ENCODE peak calls at places on chromosomes 16 and 17, in nine cellular contexts. One of them, this sample, is unnamed.

GRCh38 chr17:81111066-81111465 is 54.2 kb upstream of the PVALEF start:
- DNase-seq in mesenchymal stem cell: no peak
- DNase-seq in adipocyte: no peak
- DNase-seq in BE2C: no peak
- DNase-seq in skeletal muscle cell: no peak
- DNase-seq in CD4-positive, CD25-positive, alpha-beta regulatory T cell: no peak
- DNase-seq in AG04450: no peak
- DNase-seq in uterus: no peak
- DNase-seq in effector memory CD4-positive, alpha-beta T cell: no peak
- DNase-seq in this sample: no peak

GRCh38 chr16:89156740-89157645 is 14.6 kb upstream of the CDH15 start:
- DNase-seq in mesenchymal stem cell: no peak
- DNase-seq in adipocyte: no peak
- DNase-seq in BE2C: no peak
- DNase-seq in skeletal muscle cell: no peak
- DNase-seq in CD4-positive, CD25-positive, alpha-beta regulatory T cell: no peak
- DNase-seq in AG04450: no peak
- DNase-seq in uterus: no peak
- DNase-seq in effector memory CD4-positive, alpha-beta T cell: no peak
- DNase-seq in this sample: no peak

GRCh38 chr16:69328854-69329316 is 1.5 kb downstream of the PDF start:
- DNase-seq in mesenchymal stem cell: no peak
- DNase-seq in adipocyte: no peak
- DNase-seq in BE2C: no peak
- DNase-seq in skeletal muscle cell: peak
- DNase-seq in CD4-positive, CD25-positive, alpha-beta regulatory T cell: no peak
- DNase-seq in AG04450: no peak
- DNase-seq in uterus: no peak
- DNase-seq in effector memory CD4-positive, alpha-beta T cell: no peak
- DNase-seq in this sample: peak

GRCh38 chr16:52929478-52929877 is 123.2 kb downstream of the CHD9NB start:
- DNase-seq in mesenchymal stem cell: no peak
- DNase-seq in adipocyte: no peak
- DNase-seq in BE2C: no peak
- DNase-seq in skeletal muscle cell: no peak
- DNase-seq in CD4-positive, CD25-positive, alpha-beta regulatory T cell: no peak
- DNase-seq in AG04450: no peak
- DNase-seq in uterus: no peak
- DNase-seq in effector memory CD4-positive, alpha-beta T cell: no peak
- DNase-seq in this sample: no peak

GRCh38 chr17:67246648-67247415 is 1.8 kb upstream of the HELZ start:
- DNase-seq in mesenchymal stem cell: peak
- DNase-seq in adipocyte: peak
- DNase-seq in BE2C: no peak
- DNase-seq in skeletal muscle cell: no peak
- DNase-seq in CD4-positive, CD25-positive, alpha-beta regulatory T cell: peak
- DNase-seq in AG04450: no peak
- DNase-seq in uterus: peak
- DNase-seq in effector memory CD4-positive, alpha-beta T cell: peak
- DNase-seq in this sample: no peak

GRCh38 chr17:44763170-44763569 is 4.4 kb downstream of the ADAM11 start:
- DNase-seq in mesenchymal stem cell: no peak
- DNase-seq in adipocyte: no peak
- DNase-seq in BE2C: no peak
- DNase-seq in skeletal muscle cell: no peak
- DNase-seq in CD4-positive, CD25-positive, alpha-beta regulatory T cell: no peak
- DNase-seq in AG04450: no peak
- DNase-seq in uterus: no peak
- DNase-seq in effector memory CD4-positive, alpha-beta T cell: no peak
- DNase-seq in this sample: no peak

GRCh38 chr17:9644910-9645751 is at the start of gene USP43:
- DNase-seq in mesenchymal stem cell: peak
- DNase-seq in adipocyte: peak
- DNase-seq in BE2C: no peak
- DNase-seq in skeletal muscle cell: no peak
- DNase-seq in CD4-positive, CD25-positive, alpha-beta regulatory T cell: peak
- DNase-seq in AG04450: no peak
- DNase-seq in uterus: no peak
- DNase-seq in effector memory CD4-positive, alpha-beta T cell: no peak
- DNase-seq in this sample: no peak

GRCh38 chr17:82244413-82245140 is 15.7 kb downstream of the SLC16A3 start:
- DNase-seq in mesenchymal stem cell: no peak
- DNase-seq in adipocyte: peak
- DNase-seq in BE2C: peak
- DNase-seq in skeletal muscle cell: no peak
- DNase-seq in CD4-positive, CD25-positive, alpha-beta regulatory T cell: no peak
- DNase-seq in AG04450: no peak
- DNase-seq in uterus: peak
- DNase-seq in effector memory CD4-positive, alpha-beta T cell: no peak
- DNase-seq in this sample: no peak

GRCh38 chr17:32483451-32484019 is 3.3 kb upstream of the CDK5R1 start:
- DNase-seq in mesenchymal stem cell: peak
- DNase-seq in adipocyte: peak
- DNase-seq in BE2C: peak
- DNase-seq in skeletal muscle cell: peak
- DNase-seq in CD4-positive, CD25-positive, alpha-beta regulatory T cell: peak
- DNase-seq in AG04450: no peak
- DNase-seq in uterus: peak
- DNase-seq in effector memory CD4-positive, alpha-beta T cell: no peak
- DNase-seq in this sample: peak

GRCh38 chr16:89256651-89257254 is 39.2 kb downstream of the ZNF778 start:
- DNase-seq in mesenchymal stem cell: peak
- DNase-seq in adipocyte: peak
- DNase-seq in BE2C: peak
- DNase-seq in skeletal muscle cell: no peak
- DNase-seq in CD4-positive, CD25-positive, alpha-beta regulatory T cell: peak
- DNase-seq in AG04450: no peak
- DNase-seq in uterus: no peak
- DNase-seq in effector memory CD4-positive, alpha-beta T cell: peak
- DNase-seq in this sample: no peak

DNA sequence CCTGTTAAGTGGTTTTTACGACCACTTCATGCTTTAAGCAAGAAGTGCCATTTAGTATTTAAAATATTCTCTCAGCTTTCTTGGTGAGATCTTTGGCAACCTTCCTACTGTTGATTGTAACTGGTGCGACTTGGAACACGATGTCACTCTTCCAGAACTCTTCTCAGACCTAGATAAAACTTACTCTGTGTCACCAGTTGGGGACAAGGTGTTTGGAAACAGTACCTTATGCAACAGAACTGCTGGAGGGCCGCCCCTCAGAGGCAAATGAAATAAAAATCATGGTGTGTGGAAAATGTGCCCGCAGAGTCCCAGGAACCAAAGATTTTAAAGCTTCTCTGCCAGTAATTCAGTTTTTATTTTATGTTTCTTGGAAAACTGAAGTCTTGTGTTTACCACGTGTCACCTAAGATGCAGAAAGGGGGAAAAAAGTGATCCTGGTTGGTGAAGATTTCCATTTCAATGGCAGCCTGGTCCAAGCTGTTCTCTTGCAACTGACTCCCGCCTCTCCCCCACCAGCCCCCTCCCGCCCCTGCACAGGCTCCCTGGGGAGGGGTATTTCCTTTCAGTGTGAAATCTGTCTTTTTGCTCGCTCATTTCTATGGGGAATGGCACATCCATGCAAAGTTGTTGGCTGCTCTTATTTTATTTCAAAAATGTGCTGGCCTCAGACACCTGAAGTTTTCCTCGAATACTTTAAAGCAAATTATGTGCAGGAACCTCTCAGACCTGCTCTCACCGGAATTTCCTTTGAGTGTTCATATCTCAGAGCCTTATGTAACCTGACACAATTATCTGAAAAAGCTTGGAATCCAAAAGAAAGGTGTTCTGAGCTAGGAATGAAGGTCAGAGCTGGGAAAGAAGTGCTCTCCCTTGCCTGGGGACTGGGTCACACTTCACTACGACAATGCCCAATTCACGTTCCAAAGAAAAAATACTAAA is 7.0 kb upstream of the HSD11B2 start:
- DNase-seq in mesenchymal stem cell: no peak
- DNase-seq in adipocyte: no peak
- DNase-seq in BE2C: no peak
- DNase-seq in skeletal muscle cell: no peak
- DNase-seq in CD4-positive, CD25-positive, alpha-beta regulatory T cell: no peak
- DNase-seq in AG04450: no peak
- DNase-seq in uterus: no peak
- DNase-seq in effector memory CD4-positive, alpha-beta T cell: no peak
- DNase-seq in this sample: no peak
- H3K4me3 ChIP-seq in mesenchymal stem cell: no peak
- H3K4me3 ChIP-seq in adipocyte: no peak
- H3K4me3 ChIP-seq in BE2C: no peak
- H3K4me3 ChIP-seq in skeletal muscle cell: no peak
- H3K4me3 ChIP-seq in CD4-positive, CD25-positive, alpha-beta regulatory T cell: no peak
- H3K4me3 ChIP-seq in AG04450: no peak
- H3K4me3 ChIP-seq in uterus: no peak
- H3K4me3 ChIP-seq in effector memory CD4-positive, alpha-beta T cell: no peak
- H3K4me3 ChIP-seq in this sample: no peak

DNA sequence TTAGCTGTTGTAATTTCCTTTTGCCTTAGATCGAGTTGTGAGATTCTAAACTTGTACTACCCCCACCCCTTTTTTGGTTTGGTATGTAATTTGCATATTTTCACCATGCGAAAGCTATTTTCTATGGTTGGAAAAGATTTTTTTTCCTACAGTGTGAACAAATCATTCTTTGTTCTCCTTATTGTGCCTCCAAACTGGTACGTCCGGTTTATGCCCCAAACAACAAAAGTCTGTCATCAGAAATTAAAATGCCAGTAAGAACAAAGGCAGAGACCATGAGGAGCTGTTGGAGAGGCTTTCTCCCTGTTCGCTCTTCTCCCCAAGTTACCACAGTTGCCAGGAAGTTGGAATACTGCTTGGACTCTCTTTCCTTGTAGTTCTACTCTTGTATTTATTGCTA is 66.2 kb downstream of the BCAS3 start:
- DNase-seq in mesenchymal stem cell: no peak
- DNase-seq in adipocyte: peak
- DNase-seq in BE2C: no peak
- DNase-seq in skeletal muscle cell: no peak
- DNase-seq in CD4-positive, CD25-positive, alpha-beta regulatory T cell: no peak
- DNase-seq in AG04450: peak
- DNase-seq in uterus: no peak
- DNase-seq in effector memory CD4-positive, alpha-beta T cell: no peak
- DNase-seq in this sample: no peak
- H3K4me3 ChIP-seq in mesenchymal stem cell: no peak
- H3K4me3 ChIP-seq in adipocyte: peak
- H3K4me3 ChIP-seq in BE2C: no peak
- H3K4me3 ChIP-seq in skeletal muscle cell: no peak
- H3K4me3 ChIP-seq in CD4-positive, CD25-positive, alpha-beta regulatory T cell: no peak
- H3K4me3 ChIP-seq in AG04450: peak
- H3K4me3 ChIP-seq in uterus: no peak
- H3K4me3 ChIP-seq in effector memory CD4-positive, alpha-beta T cell: no peak
- H3K4me3 ChIP-seq in this sample: peak

GRCh38 chr16:86926146-86926545 is 347.8 kb downstream of the FOXL1 start:
- DNase-seq in mesenchymal stem cell: no peak
- DNase-seq in adipocyte: no peak
- DNase-seq in BE2C: no peak
- DNase-seq in skeletal muscle cell: no peak
- DNase-seq in CD4-positive, CD25-positive, alpha-beta regulatory T cell: no peak
- DNase-seq in AG04450: no peak
- DNase-seq in uterus: no peak
- DNase-seq in effector memory CD4-positive, alpha-beta T cell: no peak
- DNase-seq in this sample: no peak
- H3K4me3 ChIP-seq in mesenchymal stem cell: no peak
- H3K4me3 ChIP-seq in adipocyte: no peak
- H3K4me3 ChIP-seq in BE2C: no peak
- H3K4me3 ChIP-seq in skeletal muscle cell: no peak
- H3K4me3 ChIP-seq in CD4-positive, CD25-positive, alpha-beta regulatory T cell: no peak
- H3K4me3 ChIP-seq in AG04450: no peak
- H3K4me3 ChIP-seq in uterus: no peak
- H3K4me3 ChIP-seq in effector memory CD4-positive, alpha-beta T cell: no peak
- H3K4me3 ChIP-seq in this sample: no peak

GRCh38 chr16:31474173-31474714 is 2.3 kb downstream of the TGFB1I1 start:
- DNase-seq in mesenchymal stem cell: peak
- DNase-seq in adipocyte: peak
- DNase-seq in BE2C: no peak
- DNase-seq in skeletal muscle cell: peak
- DNase-seq in CD4-positive, CD25-positive, alpha-beta regulatory T cell: no peak
- DNase-seq in AG04450: peak
- DNase-seq in uterus: no peak
- DNase-seq in effector memory CD4-positive, alpha-beta T cell: no peak
- DNase-seq in this sample: peak

GRCh38 chr16:31474778-31475738 is 3.1 kb downstream of the TGFB1I1 start:
- DNase-seq in mesenchymal stem cell: no peak
- DNase-seq in adipocyte: no peak
- DNase-seq in BE2C: no peak
- DNase-seq in skeletal muscle cell: no peak
- DNase-seq in CD4-positive, CD25-positive, alpha-beta regulatory T cell: no peak
- DNase-seq in AG04450: no peak
- DNase-seq in uterus: no peak
- DNase-seq in effector memory CD4-positive, alpha-beta T cell: no peak
- DNase-seq in this sample: no peak

GRCh38 chr16:31477220-31478216 is 5.4 kb upstream of the SLC5A2 start:
- DNase-seq in mesenchymal stem cell: no peak
- DNase-seq in adipocyte: no peak
- DNase-seq in BE2C: no peak
- DNase-seq in skeletal muscle cell: no peak
- DNase-seq in CD4-positive, CD25-positive, alpha-beta regulatory T cell: peak
- DNase-seq in AG04450: no peak
- DNase-seq in uterus: no peak
- DNase-seq in effector memory CD4-positive, alpha-beta T cell: no peak
- DNase-seq in this sample: no peak

GRCh38 chr16:31475949-31476304 is 4.0 kb downstream of the TGFB1I1 start:
- DNase-seq in mesenchymal stem cell: no peak
- DNase-seq in adipocyte: no peak
- DNase-seq in BE2C: no peak
- DNase-seq in skeletal muscle cell: no peak
- DNase-seq in CD4-positive, CD25-positive, alpha-beta regulatory T cell: peak
- DNase-seq in AG04450: no peak
- DNase-seq in uterus: no peak
- DNase-seq in effector memory CD4-positive, alpha-beta T cell: no peak
- DNase-seq in this sample: no peak

DNA sequence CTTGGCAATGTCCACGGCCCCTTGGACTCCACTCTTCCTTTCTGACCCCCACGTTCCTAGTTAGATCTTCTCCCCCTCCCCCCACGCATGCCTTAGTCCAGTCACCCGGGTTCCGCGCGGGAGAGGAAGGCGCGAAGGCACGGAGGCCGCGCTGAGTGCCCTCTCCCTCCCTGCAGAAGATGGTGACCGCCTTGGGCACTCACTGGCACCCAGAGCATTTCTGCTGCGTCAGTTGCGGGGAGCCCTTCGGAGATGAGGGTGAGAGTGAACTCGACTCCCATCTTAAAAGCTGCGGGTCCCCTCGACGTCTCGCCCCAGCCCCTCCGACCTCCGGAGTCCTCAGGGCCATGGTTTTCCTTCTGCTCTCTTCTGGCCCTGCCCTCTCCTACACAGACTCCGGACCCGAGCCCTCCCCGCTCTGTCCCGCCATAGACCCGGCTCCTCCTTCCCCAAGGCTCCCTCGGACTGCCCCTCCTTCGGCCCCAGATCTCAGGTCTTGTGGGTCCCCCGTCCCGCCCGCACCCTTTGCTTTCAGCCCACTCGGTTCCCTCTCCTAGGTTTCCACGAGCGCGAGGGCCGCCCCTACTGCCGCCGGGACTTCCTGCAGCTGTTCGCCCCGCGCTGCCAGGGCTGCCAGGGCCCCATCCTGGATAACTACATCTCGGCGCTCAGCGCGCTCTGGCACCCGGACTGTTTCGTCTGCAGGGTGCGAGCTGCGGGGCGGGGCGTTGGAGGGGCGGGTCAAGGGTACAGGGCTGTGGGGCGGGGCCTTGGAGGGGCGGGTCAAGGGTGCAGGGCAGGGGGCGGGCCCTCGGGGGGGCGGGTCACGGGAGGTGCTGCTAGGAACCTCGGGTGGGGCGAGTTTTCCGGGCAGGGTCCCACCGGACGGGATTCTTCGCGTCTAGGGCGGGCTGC is 4.6 kb downstream of the TGFB1I1 start:
- DNase-seq in mesenchymal stem cell: peak
- DNase-seq in adipocyte: no peak
- DNase-seq in BE2C: no peak
- DNase-seq in skeletal muscle cell: no peak
- DNase-seq in CD4-positive, CD25-positive, alpha-beta regulatory T cell: peak
- DNase-seq in AG04450: no peak
- DNase-seq in uterus: peak
- DNase-seq in effector memory CD4-positive, alpha-beta T cell: peak
- DNase-seq in this sample: no peak
- H3K4me3 ChIP-seq in mesenchymal stem cell: no peak
- H3K4me3 ChIP-seq in adipocyte: no peak
- H3K4me3 ChIP-seq in BE2C: no peak
- H3K4me3 ChIP-seq in skeletal muscle cell: no peak
- H3K4me3 ChIP-seq in CD4-positive, CD25-positive, alpha-beta regulatory T cell: peak
- H3K4me3 ChIP-seq in AG04450: no peak
- H3K4me3 ChIP-seq in uterus: no peak
- H3K4me3 ChIP-seq in effector memory CD4-positive, alpha-beta T cell: peak
- H3K4me3 ChIP-seq in this sample: no peak